ENCODE peak calls at places on chromosomes 6 and 20, in eight cellular contexts. V, W, Y, I, T, O, E and F are unnamed samples.
A peak's percentile ranks its signal among the peaks of the same experiment; 100 is the strongest.

GRCh38 chr6:157228421-157229218 is 94.7 kb downstream of the TMEM242 start:
- DNase-seq in V (no peak), W (no peak), Y (no peak), I (no peak), T (peak; percentile 57), O (no peak), E (peak; percentile 32), F (peak; percentile 56)

GRCh38 chr20:41436679-41437078 is 70.1 kb upstream of the EMILIN3 start:
- DNase-seq in V (no peak), W (peak; percentile 88), Y (no peak), I (peak; percentile 83), T (no peak), O (no peak), E (no peak), F (no peak)

GRCh38 chr6:3205913-3206312 is 21.5 kb downstream of the TUBB2B start:
- DNase-seq in V (peak; percentile 46), W (peak; percentile 95), Y (no peak), I (peak; percentile 89), T (no peak), O (no peak), E (no peak), F (no peak)

GRCh38 chr6:53794720-53795253 is at the start of gene LRRC1:
- DNase-seq in V (peak; percentile 91), W (peak; percentile 88), Y (peak; percentile 30), I (peak; percentile 86), T (peak; percentile 91), O (peak; percentile 37), E (peak; percentile 94), F (peak; percentile 98)

GRCh38 chr6:4300917-4301316 is 165.5 kb upstream of the ECI2 start:
- DNase-seq in V (no peak), W (no peak), Y (no peak), I (no peak), T (no peak), O (no peak), E (no peak), F (no peak)

GRCh38 chr6:54850061-54850460 is 3.5 kb downstream of the FAM83B start:
- DNase-seq in V (no peak), W (no peak), Y (no peak), I (no peak), T (no peak), O (no peak), E (no peak), F (no peak)

GRCh38 chr6:148457137-148457842 is 114.7 kb downstream of the SASH1 start:
- DNase-seq in V (no peak), W (peak; percentile 67), Y (no peak), I (peak; percentile 22), T (no peak), O (no peak), E (no peak), F (no peak)

GRCh38 chr6:56803594-56803993 is 151.3 kb upstream of the BEND6 start:
- DNase-seq in V (no peak), W (peak; percentile 30), Y (no peak), I (no peak), T (no peak), O (no peak), E (no peak), F (no peak)

GRCh38 chr20:37275125-37275524 is 13.5 kb upstream of the GHRH start:
- DNase-seq in V (no peak), W (no peak), Y (no peak), I (no peak), T (no peak), O (no peak), E (no peak), F (no peak)

GRCh38 chr6:136077834-136078576 is 172.1 kb downstream of the MTFR2 start:
- DNase-seq in V (no peak), W (peak; percentile 96), Y (no peak), I (peak; percentile 90), T (no peak), O (no peak), E (peak; percentile 37), F (no peak)

DNA sequence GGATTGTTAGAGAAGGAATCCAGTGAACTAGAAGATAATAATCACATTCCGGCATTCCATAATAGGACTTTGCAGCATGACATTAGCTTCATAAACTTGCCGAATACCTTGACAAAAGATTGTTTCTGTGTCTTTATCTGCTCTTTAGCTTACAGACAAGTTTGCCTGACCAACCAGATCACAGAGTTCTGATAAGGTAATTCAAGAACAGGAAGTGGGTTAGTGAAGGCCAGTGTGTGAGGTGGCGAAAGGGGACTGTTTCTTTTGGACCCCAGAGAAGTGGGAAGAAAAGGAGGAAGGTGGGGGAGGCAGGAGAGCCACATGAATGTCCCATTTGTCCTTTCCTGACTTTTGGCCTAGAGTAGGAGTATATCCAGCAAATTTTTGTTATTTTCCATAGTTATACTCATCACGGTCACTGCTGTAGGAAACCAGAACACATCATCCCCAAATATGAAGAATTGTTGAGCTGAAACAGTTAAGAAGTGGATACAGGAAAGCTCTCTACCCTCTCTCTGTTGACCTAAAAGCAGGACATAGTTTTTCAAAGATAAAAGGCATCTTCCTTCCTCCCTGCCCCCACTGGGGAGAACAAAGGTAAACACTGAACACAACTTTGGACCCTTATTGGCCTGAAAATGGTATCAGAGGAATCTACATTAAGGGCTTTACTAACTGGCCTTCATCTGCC is 72.4 kb upstream of the TNFAIP3 start:
- DNase-seq in V (no peak), W (no peak), Y (no peak), I (no peak), T (no peak), O (no peak), E (no peak), F (no peak)
- TF ChIP-seq CTCF in V (no peak), W (no peak), Y (no peak), I (no peak), T (no peak), O (no peak), E (no peak), F (no peak)

DNA sequence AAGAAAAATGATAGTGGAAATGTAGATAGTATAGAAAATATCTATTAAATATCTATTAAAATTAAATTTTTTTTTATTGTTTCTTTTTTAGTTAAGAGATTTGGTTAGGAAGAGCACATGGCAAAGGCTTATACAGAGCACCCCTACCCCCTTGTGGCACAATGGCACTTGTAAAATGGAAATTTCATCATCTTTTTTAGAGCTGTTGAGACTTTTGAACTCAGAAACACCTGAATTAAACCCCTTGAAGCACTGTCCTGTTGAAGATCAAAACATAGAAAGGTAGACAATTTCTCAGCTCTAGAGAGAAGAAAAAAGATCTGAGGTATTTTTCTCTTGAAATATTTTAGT is 572.4 kb downstream of the PKHD1 start:
- DNase-seq in V (no peak), W (no peak), Y (no peak), I (no peak), T (no peak), O (no peak), E (no peak), F (no peak)
- TF ChIP-seq CTCF in V (peak; percentile 15), W (no peak), Y (no peak), I (no peak), T (peak; percentile 27), O (peak; percentile 35), E (no peak), F (no peak)

GRCh38 chr20:62664316-62664971 is 22.1 kb downstream of the SLCO4A1 start:
- DNase-seq in V (no peak), W (no peak), Y (no peak), I (no peak), T (no peak), O (no peak), E (no peak), F (no peak)
- TF ChIP-seq CTCF in V (no peak), W (no peak), Y (no peak), I (no peak), T (peak; percentile 31), O (no peak), E (no peak), F (no peak)

GRCh38 chr6:167102318-167102717 is 20.6 kb upstream of the CCR6 start:
- DNase-seq in V (no peak), W (no peak), Y (no peak), I (no peak), T (no peak), O (no peak), E (no peak), F (no peak)

GRCh38 chr6:167099707-167100106 is 23.2 kb upstream of the CCR6 start:
- DNase-seq in V (no peak), W (no peak), Y (no peak), I (no peak), T (no peak), O (no peak), E (no peak), F (no peak)

GRCh38 chr6:167098825-167099225 is 24.1 kb upstream of the CCR6 start:
- DNase-seq in V (peak; percentile 59), W (no peak), Y (no peak), I (no peak), T (no peak), O (no peak), E (no peak), F (no peak)

GRCh38 chr6:167097770-167098169 is 25.1 kb upstream of the CCR6 start:
- DNase-seq in V (no peak), W (no peak), Y (no peak), I (no peak), T (no peak), O (no peak), E (no peak), F (no peak)

GRCh38 chr6:167100241-167100674 is 22.6 kb upstream of the CCR6 start:
- DNase-seq in V (no peak), W (no peak), Y (no peak), I (no peak), T (no peak), O (no peak), E (no peak), F (no peak)
- TF ChIP-seq CTCF in V (no peak), W (no peak), Y (no peak), I (no peak), T (no peak), O (no peak), E (no peak), F (no peak)

DNA sequence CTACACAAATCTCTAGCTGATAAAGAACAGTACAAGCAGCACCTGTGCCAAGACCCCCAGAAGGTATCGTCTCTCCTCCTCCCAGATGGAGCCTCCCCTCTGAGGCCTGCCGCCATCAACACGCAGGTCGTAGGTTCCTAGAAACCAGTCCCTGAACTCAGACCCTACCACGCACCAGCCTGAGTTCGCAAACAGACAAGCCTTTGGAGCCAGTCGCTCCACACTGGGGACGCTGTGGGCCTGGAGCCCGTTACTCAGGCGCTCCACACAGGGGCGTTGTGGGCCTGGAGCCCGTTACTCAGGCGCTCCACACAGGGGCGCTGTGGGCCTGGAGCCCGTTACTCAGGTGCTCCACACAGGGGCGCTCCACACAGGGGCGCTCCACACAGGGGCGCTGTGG is 263.3 kb downstream of the THBS2 start:
- DNase-seq in V (no peak), W (no peak), Y (no peak), I (no peak), T (peak; percentile 17), O (no peak), E (no peak), F (no peak)
- TF ChIP-seq CTCF in V (no peak), W (no peak), Y (no peak), I (no peak), T (peak; percentile 49), O (no peak), E (no peak), F (no peak)

DNA sequence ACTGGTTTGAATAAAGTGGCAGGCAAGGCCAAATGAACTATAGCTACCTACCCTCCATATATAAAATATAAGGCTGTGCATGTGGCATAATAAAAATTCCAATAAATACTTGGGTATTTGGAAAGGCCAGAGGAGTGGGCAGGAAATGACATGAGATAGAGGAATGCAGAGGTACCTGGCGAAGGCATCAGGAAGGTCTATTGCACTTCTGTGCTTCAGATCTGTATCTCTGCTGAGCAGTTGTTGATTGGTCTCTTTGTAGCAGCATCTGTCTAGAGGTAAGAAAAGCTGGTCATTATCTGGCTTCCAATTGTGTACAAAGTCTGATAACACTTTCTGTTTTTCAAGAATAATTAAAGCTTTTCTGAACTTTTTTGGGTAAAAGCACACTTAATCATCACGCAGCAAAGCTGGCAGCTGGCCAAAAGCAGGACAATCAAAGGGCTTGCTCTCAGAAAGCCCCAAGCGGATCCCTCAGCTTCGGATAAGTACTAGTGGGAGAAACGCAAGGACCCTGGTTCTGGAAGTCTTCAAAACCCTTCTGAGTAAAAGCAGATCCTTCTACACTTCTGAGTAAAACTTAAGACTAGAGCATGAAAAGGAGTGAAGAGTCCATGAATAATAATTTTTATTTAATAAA is 120.1 kb upstream of the TCF21 start:
- DNase-seq in V (no peak), W (no peak), Y (no peak), I (no peak), T (no peak), O (no peak), E (peak; percentile 60), F (no peak)
- TF ChIP-seq CTCF in V (no peak), W (no peak), Y (no peak), I (no peak), T (no peak), O (no peak), E (no peak), F (no peak)